ENCODE peak calls at places on chromosomes 12 and 14, in five cellular contexts. V, B, M, W and X are unnamed samples.

GRCh38 chr12:130335517-130336392 is 1.9 kb upstream of the PIWIL1 start:
- DNase-seq in V (peak; percentile 34), M (no peak), W (no peak), B (peak; percentile 52), X (peak; percentile 66)

GRCh38 chr12:28879379-28879778 is 269.7 kb upstream of the FAR2 start:
- DNase-seq in V (no peak), B (no peak), W (no peak), M (no peak), X (no peak)

GRCh38 chr12:50598321-50598862 is 93.6 kb downstream of the DIP2B start:
- DNase-seq in B (peak; percentile 22), M (no peak), W (no peak), V (peak; percentile 35), X (peak; percentile 56)

GRCh38 chr12:77685112-77685511 is 145.6 kb upstream of the NAV3 start:
- DNase-seq in V (peak; percentile 80), M (no peak), B (peak; percentile 83), W (peak; percentile 58), X (peak; percentile 86)

GRCh38 chr12:52394836-52395405 is 9.5 kb upstream of the KRT84 start:
- DNase-seq in B (no peak), M (no peak), V (no peak), W (no peak), X (no peak)

GRCh38 chr14:87888136-87888999 is 104.6 kb downstream of the GALC start:
- DNase-seq in B (no peak), W (no peak), V (no peak), M (no peak), X (peak; percentile 4)

GRCh38 chr12:14284189-14284722 is 81.2 kb upstream of the ATF7IP start:
- DNase-seq in W (no peak), M (no peak), B (no peak), V (peak; percentile 10), X (peak; percentile 29)

GRCh38 chr12:123363743-123364531 is 710 bp downstream of the SBNO1 start:
- DNase-seq in B (peak; percentile 17), W (peak; percentile 27), V (no peak), M (peak; percentile 72), X (no peak)

GRCh38 chr14:55416866-55417265 is 5.2 kb upstream of the ATG14 start:
- DNase-seq in V (no peak), B (no peak), M (no peak), W (no peak), X (peak; percentile 22)

GRCh38 chr12:24111101-24111500 is 161.6 kb upstream of the SOX5 start:
- DNase-seq in B (peak; percentile 25), M (no peak), W (no peak), V (peak; percentile 79), X (peak; percentile 9)

GRCh38 chr12:9925746-9926393 is 6.3 kb downstream of the CLEC2A start:
- DNase-seq in V (peak; percentile 41), W (no peak), B (peak; percentile 49), M (no peak), X (peak; percentile 71)

GRCh38 chr14:22871962-22872832 is 657 bp downstream of the LRP10 start:
- DNase-seq in W (peak; percentile 90), B (peak; percentile 90), V (peak; percentile 81), M (peak; percentile 89), X (peak; percentile 84)

GRCh38 chr12:106142591-106143261 is 4.0 kb upstream of the NUAK1 start:
- DNase-seq in B (no peak), W (no peak), V (no peak), M (no peak), X (no peak)

GRCh38 chr12:117749431-117749830 is 219.4 kb downstream of the KSR2 start:
- DNase-seq in M (no peak), W (no peak), V (no peak), B (no peak), X (no peak)

GRCh38 chr14:56555921-56556570 is 23.6 kb upstream of the TMEM260 start:
- DNase-seq in M (no peak), B (peak; percentile 51), W (no peak), V (peak; percentile 43), X (peak; percentile 65)

GRCh38 chr12:101915856-101916255 is 38.5 kb downstream of the DRAM1 start:
- DNase-seq in M (no peak), W (no peak), B (no peak), V (no peak), X (no peak)

GRCh38 chr12:1749019-1749418 is 58.1 kb downstream of the ADIPOR2 start:
- DNase-seq in B (no peak), V (no peak), M (no peak), W (no peak), X (no peak)

GRCh38 chr12:546920-547845 is 87.4 kb downstream of the B4GALNT3 start:
- DNase-seq in W (peak; percentile 75), V (peak; percentile 26), B (peak; percentile 39), M (peak; percentile 94), X (peak; percentile 59)

GRCh38 chr14:38723277-38723676 is 379.8 kb downstream of the SEC23A start:
- DNase-seq in M (no peak), V (no peak), W (no peak), B (no peak), X (no peak)
- TF ChIP-seq CTCF in M (no peak), V (no peak), W (no peak), B (no peak), X (no peak)

GRCh38 chr14:25052385-25052784 is 2.4 kb upstream of the STXBP6 start:
- DNase-seq in M (no peak), W (no peak), B (no peak), V (no peak), X (no peak)

GRCh38 chr14:25049127-25049558 is 804 bp downstream of the STXBP6 start:
- DNase-seq in W (no peak), B (peak; percentile 11), V (no peak), M (peak; percentile 68), X (peak; percentile 3)

GRCh38 chr14:25050494-25051170 is 685 bp upstream of the STXBP6 start:
- DNase-seq in V (peak; percentile 82), B (peak; percentile 59), M (no peak), W (no peak), X (peak; percentile 75)

GRCh38 chr14:25048170-25049126 is 1.5 kb downstream of the STXBP6 start:
- DNase-seq in W (peak; percentile 34), B (peak; percentile 60), M (peak; percentile 72), V (peak; percentile 86), X (peak; percentile 68)

GRCh38 chr14:25049559-25050493 is at the start of gene STXBP6:
- DNase-seq in B (peak; percentile 45), M (peak; percentile 93), W (peak; percentile 77), V (peak; percentile 65), X (peak; percentile 55)
- H3K4me3 ChIP-seq in B (peak within 1 kb of the TSS; percentile 43), M (peak within 1 kb of the TSS; percentile 87), W (peak within 1 kb of the TSS; percentile 69), V (peak within 1 kb of the TSS; percentile 84), X (peak within 1 kb of the TSS; percentile 58)

GRCh38 chr14:78697341-78697740 is 527.2 kb downstream of the NRXN3 start:
- DNase-seq in B (peak; percentile 42), M (no peak), V (peak; percentile 26), W (no peak), X (peak; percentile 22)

GRCh38 chr14:78701246-78701645 is 531.1 kb downstream of the NRXN3 start:
- DNase-seq in W (no peak), M (no peak), V (peak; percentile 25), B (peak; percentile 17), X (no peak)

GRCh38 chr14:78698991-78699390 is 528.8 kb downstream of the NRXN3 start:
- DNase-seq in M (no peak), W (no peak), B (no peak), V (no peak), X (no peak)

GRCh38 chr14:78704965-78705364 is 534.8 kb downstream of the NRXN3 start:
- DNase-seq in W (no peak), V (no peak), B (no peak), M (no peak), X (no peak)

DNA sequence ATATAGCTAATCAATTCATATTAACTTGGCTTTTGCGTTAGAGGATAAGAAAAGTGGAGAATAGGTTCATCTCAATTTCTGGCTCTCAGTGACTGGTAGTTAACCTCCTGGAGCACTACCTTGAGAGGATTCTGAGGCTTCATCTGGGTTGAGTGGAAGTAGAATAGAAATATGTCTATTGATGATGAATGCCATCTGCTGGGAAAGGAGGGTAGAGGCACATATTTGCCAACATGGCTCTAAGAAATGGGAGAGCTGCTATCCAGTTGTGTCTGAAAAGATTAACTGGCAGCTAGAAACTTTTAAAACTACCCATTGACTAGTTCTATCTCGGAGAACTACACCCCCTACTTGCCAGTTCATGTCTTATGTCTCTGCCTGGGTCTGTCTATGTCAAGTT is 530.1 kb downstream of the NRXN3 start:
- DNase-seq in M (no peak), V (no peak), B (no peak), W (no peak), X (no peak)
- TF ChIP-seq CTCF in M (no peak), V (no peak), B (no peak), W (no peak), X (no peak)

DNA sequence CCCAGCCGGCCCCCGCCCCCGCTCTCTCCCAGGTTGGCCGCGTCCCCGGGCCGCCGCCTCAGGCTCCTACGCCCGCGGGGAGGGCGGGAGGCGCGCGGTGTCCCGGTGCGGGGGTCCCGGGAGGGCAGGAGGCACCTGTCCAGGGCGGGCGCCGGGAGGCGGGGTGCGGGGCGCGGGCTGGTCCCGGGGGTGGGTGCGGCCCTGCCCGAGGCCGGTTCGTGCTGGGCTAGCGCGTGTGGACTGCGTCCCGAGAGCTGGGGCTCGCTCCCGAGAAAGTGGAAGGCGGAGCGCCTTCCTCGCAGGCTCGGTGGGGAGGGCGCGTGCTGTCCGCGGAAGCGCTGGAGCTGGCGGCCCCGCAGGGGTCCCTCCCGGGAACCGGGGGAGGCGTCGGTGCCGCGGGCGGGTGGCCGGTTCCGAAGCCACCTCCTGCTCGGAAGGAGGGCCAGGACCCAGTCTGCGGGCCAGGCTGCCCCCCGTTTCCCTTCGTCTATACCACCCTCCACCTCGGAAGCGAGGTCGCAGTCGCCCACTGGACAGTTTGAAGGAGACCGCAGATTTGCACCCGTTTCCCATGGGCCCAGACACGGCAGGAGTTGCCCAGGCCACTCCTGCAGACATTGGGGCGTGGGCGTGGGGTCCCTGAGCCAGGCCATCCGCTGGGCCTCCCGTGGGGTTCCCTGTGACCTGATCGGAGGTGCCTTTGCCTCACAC is 636 bp downstream of the ZFYVE21 start:
- DNase-seq in B (no peak), W (no peak), V (no peak), M (peak; percentile 80), X (no peak)
- H3K4me3 ChIP-seq in B (peak overlapping the region; percentile 58), W (peak overlapping the region; percentile 84), V (peak overlapping the region; percentile 83), M (peak overlapping the region; percentile 92), X (peak overlapping the region; percentile 68)

GRCh38 chr12:104957388-104958008 is 592 bp downstream of the SLC41A2 start:
- DNase-seq in M (peak; percentile 85), V (no peak), W (peak; percentile 52), B (no peak), X (no peak)

GRCh38 chr12:104956870-104957301 is 1.2 kb downstream of the SLC41A2 start:
- DNase-seq in B (no peak), V (peak; percentile 24), M (no peak), W (no peak), X (peak; percentile 37)

GRCh38 chr12:104960464-104960863 is 2.4 kb upstream of the SLC41A2 start:
- DNase-seq in V (no peak), M (no peak), W (no peak), B (no peak), X (no peak)

GRCh38 chr12:104958946-104959841 is 1.1 kb upstream of the SLC41A2 start:
- DNase-seq in M (no peak), V (peak; percentile 51), B (peak; percentile 56), W (no peak), X (peak; percentile 27)

GRCh38 chr12:104958009-104958945 is at the start of gene SLC41A2:
- DNase-seq in W (peak; percentile 88), V (peak; percentile 93), B (peak; percentile 88), M (peak; percentile 92), X (peak; percentile 93)
- TF ChIP-seq CTCF in W (peak; percentile 78), V (peak; percentile 13), B (peak; percentile 3), M (peak; percentile 15), X (no peak)